ENCODE peak calls at places on chromosomes 16 and 17, in nine cellular contexts. One of them, this sample, is unnamed.

GRCh38 chr16:54466233-54466632 is 179.6 kb upstream of the IRX3 start:
- DNase-seq in lower leg skin: no peak
- DNase-seq in MCF 10A: no peak
- DNase-seq in GM13977: no peak
- DNase-seq in thoracic aorta: no peak
- DNase-seq in tibial artery: no peak
- DNase-seq in left ventricle myocardium inferior: no peak
- DNase-seq in heart left ventricle: no peak
- DNase-seq in lower lobe of right lung: no peak
- DNase-seq in this sample: no peak

GRCh38 chr16:49755291-49755611 is 100.7 kb downstream of the ZNF423 start:
- DNase-seq in lower leg skin: peak
- DNase-seq in MCF 10A: peak
- DNase-seq in GM13977: no peak
- DNase-seq in thoracic aorta: no peak
- DNase-seq in tibial artery: no peak
- DNase-seq in left ventricle myocardium inferior: no peak
- DNase-seq in heart left ventricle: no peak
- DNase-seq in lower lobe of right lung: no peak
- DNase-seq in this sample: no peak

GRCh38 chr17:78999056-78999768 is 10.4 kb downstream of the CANT1 start:
- DNase-seq in lower leg skin: no peak
- DNase-seq in MCF 10A: no peak
- DNase-seq in GM13977: peak
- DNase-seq in thoracic aorta: no peak
- DNase-seq in tibial artery: peak
- DNase-seq in left ventricle myocardium inferior: no peak
- DNase-seq in heart left ventricle: no peak
- DNase-seq in lower lobe of right lung: no peak
- DNase-seq in this sample: peak

GRCh38 chr17:45110676-45111611 is 21.4 kb downstream of the PLCD3 start:
- DNase-seq in lower leg skin: no peak
- DNase-seq in MCF 10A: no peak
- DNase-seq in GM13977: no peak
- DNase-seq in thoracic aorta: no peak
- DNase-seq in tibial artery: peak
- DNase-seq in left ventricle myocardium inferior: peak
- DNase-seq in heart left ventricle: no peak
- DNase-seq in lower lobe of right lung: no peak
- DNase-seq in this sample: no peak

GRCh38 chr17:53426505-53426904 is 396.2 kb upstream of the KIF2B start:
- DNase-seq in lower leg skin: no peak
- DNase-seq in MCF 10A: peak
- DNase-seq in GM13977: no peak
- DNase-seq in thoracic aorta: no peak
- DNase-seq in tibial artery: no peak
- DNase-seq in left ventricle myocardium inferior: no peak
- DNase-seq in heart left ventricle: no peak
- DNase-seq in lower lobe of right lung: no peak
- DNase-seq in this sample: no peak

GRCh38 chr17:4175921-4176802 is 33.2 kb downstream of the CYB5D2 start:
- DNase-seq in lower leg skin: no peak
- DNase-seq in MCF 10A: no peak
- DNase-seq in GM13977: peak
- DNase-seq in thoracic aorta: no peak
- DNase-seq in tibial artery: no peak
- DNase-seq in left ventricle myocardium inferior: no peak
- DNase-seq in heart left ventricle: no peak
- DNase-seq in lower lobe of right lung: no peak
- DNase-seq in this sample: no peak

GRCh38 chr17:58318627-58319180 is 9.9 kb downstream of the TSPOAP1 start:
- DNase-seq in lower leg skin: no peak
- DNase-seq in MCF 10A: no peak
- DNase-seq in GM13977: no peak
- DNase-seq in thoracic aorta: no peak
- DNase-seq in tibial artery: peak
- DNase-seq in left ventricle myocardium inferior: no peak
- DNase-seq in heart left ventricle: peak
- DNase-seq in lower lobe of right lung: peak
- DNase-seq in this sample: peak

GRCh38 chr17:73331060-73331459 is 19.3 kb upstream of the CDC42EP4 start:
- DNase-seq in lower leg skin: no peak
- DNase-seq in MCF 10A: no peak
- DNase-seq in GM13977: no peak
- DNase-seq in thoracic aorta: no peak
- DNase-seq in tibial artery: no peak
- DNase-seq in left ventricle myocardium inferior: no peak
- DNase-seq in heart left ventricle: no peak
- DNase-seq in lower lobe of right lung: no peak
- DNase-seq in this sample: no peak

GRCh38 chr16:85746431-85747227 is 4.3 kb downstream of the C16orf74 start:
- DNase-seq in lower leg skin: peak
- DNase-seq in MCF 10A: peak
- DNase-seq in GM13977: peak
- DNase-seq in thoracic aorta: no peak
- DNase-seq in tibial artery: no peak
- DNase-seq in left ventricle myocardium inferior: no peak
- DNase-seq in heart left ventricle: no peak
- DNase-seq in lower lobe of right lung: no peak
- DNase-seq in this sample: no peak

GRCh38 chr17:73773702-73774101 is 129.5 kb upstream of the SDK2 start:
- DNase-seq in lower leg skin: no peak
- DNase-seq in MCF 10A: no peak
- DNase-seq in GM13977: no peak
- DNase-seq in thoracic aorta: no peak
- DNase-seq in tibial artery: no peak
- DNase-seq in left ventricle myocardium inferior: no peak
- DNase-seq in heart left ventricle: no peak
- DNase-seq in lower lobe of right lung: no peak
- DNase-seq in this sample: peak

GRCh38 chr17:72492494-72492893 is 371.7 kb downstream of the SOX9 start:
- DNase-seq in lower leg skin: no peak
- DNase-seq in MCF 10A: no peak
- DNase-seq in GM13977: no peak
- DNase-seq in thoracic aorta: no peak
- DNase-seq in tibial artery: no peak
- DNase-seq in left ventricle myocardium inferior: no peak
- DNase-seq in heart left ventricle: no peak
- DNase-seq in lower lobe of right lung: no peak
- DNase-seq in this sample: no peak

GRCh38 chr16:85679870-85680269 is 8.9 kb downstream of the GINS2 start:
- DNase-seq in lower leg skin: no peak
- DNase-seq in MCF 10A: no peak
- DNase-seq in GM13977: no peak
- DNase-seq in thoracic aorta: no peak
- DNase-seq in tibial artery: no peak
- DNase-seq in left ventricle myocardium inferior: no peak
- DNase-seq in heart left ventricle: no peak
- DNase-seq in lower lobe of right lung: peak
- DNase-seq in this sample: peak

GRCh38 chr17:2174471-2175293 is 119.8 kb downstream of the HIC1 start:
- DNase-seq in lower leg skin: no peak
- DNase-seq in MCF 10A: no peak
- DNase-seq in GM13977: no peak
- DNase-seq in thoracic aorta: no peak
- DNase-seq in tibial artery: peak
- DNase-seq in left ventricle myocardium inferior: peak
- DNase-seq in heart left ventricle: peak
- DNase-seq in lower lobe of right lung: peak
- DNase-seq in this sample: peak

GRCh38 chr17:47802341-47803022 is 19.1 kb downstream of the OSBPL7 start:
- DNase-seq in lower leg skin: no peak
- DNase-seq in MCF 10A: peak
- DNase-seq in GM13977: peak
- DNase-seq in thoracic aorta: no peak
- DNase-seq in tibial artery: no peak
- DNase-seq in left ventricle myocardium inferior: no peak
- DNase-seq in heart left ventricle: no peak
- DNase-seq in lower lobe of right lung: no peak
- DNase-seq in this sample: no peak

GRCh38 chr16:57297856-57298255 is 13.4 kb upstream of the PLLP start:
- DNase-seq in lower leg skin: no peak
- DNase-seq in MCF 10A: no peak
- DNase-seq in GM13977: no peak
- DNase-seq in thoracic aorta: no peak
- DNase-seq in tibial artery: no peak
- DNase-seq in left ventricle myocardium inferior: no peak
- DNase-seq in heart left ventricle: peak
- DNase-seq in lower lobe of right lung: no peak
- DNase-seq in this sample: no peak

GRCh38 chr16:57301126-57301817 is 16.8 kb upstream of the PLLP start:
- DNase-seq in lower leg skin: no peak
- DNase-seq in MCF 10A: no peak
- DNase-seq in GM13977: no peak
- DNase-seq in thoracic aorta: no peak
- DNase-seq in tibial artery: no peak
- DNase-seq in left ventricle myocardium inferior: no peak
- DNase-seq in heart left ventricle: no peak
- DNase-seq in lower lobe of right lung: no peak
- DNase-seq in this sample: no peak

GRCh38 chr16:57300387-57301125 is 16.1 kb upstream of the PLLP start:
- DNase-seq in lower leg skin: peak
- DNase-seq in MCF 10A: peak
- DNase-seq in GM13977: peak
- DNase-seq in thoracic aorta: peak
- DNase-seq in tibial artery: peak
- DNase-seq in left ventricle myocardium inferior: peak
- DNase-seq in heart left ventricle: peak
- DNase-seq in lower lobe of right lung: peak
- DNase-seq in this sample: peak

GRCh38 chr16:57299009-57299718 is 14.7 kb upstream of the PLLP start:
- DNase-seq in lower leg skin: peak
- DNase-seq in MCF 10A: peak
- DNase-seq in GM13977: peak
- DNase-seq in thoracic aorta: peak
- DNase-seq in tibial artery: peak
- DNase-seq in left ventricle myocardium inferior: no peak
- DNase-seq in heart left ventricle: peak
- DNase-seq in lower lobe of right lung: peak
- DNase-seq in this sample: no peak

GRCh38 chr16:57299719-57300386 is 15.4 kb upstream of the PLLP start:
- DNase-seq in lower leg skin: peak
- DNase-seq in MCF 10A: peak
- DNase-seq in GM13977: peak
- DNase-seq in thoracic aorta: peak
- DNase-seq in tibial artery: peak
- DNase-seq in left ventricle myocardium inferior: peak
- DNase-seq in heart left ventricle: peak
- DNase-seq in lower lobe of right lung: peak
- DNase-seq in this sample: peak
- TF ChIP-seq CTCF in lower leg skin: no peak
- TF ChIP-seq CTCF in MCF 10A: peak
- TF ChIP-seq CTCF in GM13977: no peak
- TF ChIP-seq CTCF in thoracic aorta: peak
- TF ChIP-seq CTCF in tibial artery: peak
- TF ChIP-seq CTCF in left ventricle myocardium inferior: peak
- TF ChIP-seq CTCF in heart left ventricle: no peak
- TF ChIP-seq CTCF in lower lobe of right lung: peak
- TF ChIP-seq CTCF in this sample: no peak

GRCh38 chr16:4663756-4664465 is 29.5 kb upstream of the NUDT16L1 start:
- DNase-seq in lower leg skin: peak
- DNase-seq in MCF 10A: no peak
- DNase-seq in GM13977: no peak
- DNase-seq in thoracic aorta: no peak
- DNase-seq in tibial artery: peak
- DNase-seq in left ventricle myocardium inferior: peak
- DNase-seq in heart left ventricle: no peak
- DNase-seq in lower lobe of right lung: peak
- DNase-seq in this sample: peak

GRCh38 chr16:4664538-4665418 is 28.6 kb upstream of the NUDT16L1 start:
- DNase-seq in lower leg skin: no peak
- DNase-seq in MCF 10A: peak
- DNase-seq in GM13977: peak
- DNase-seq in thoracic aorta: no peak
- DNase-seq in tibial artery: peak
- DNase-seq in left ventricle myocardium inferior: peak
- DNase-seq in heart left ventricle: peak
- DNase-seq in lower lobe of right lung: peak
- DNase-seq in this sample: peak

GRCh38 chr16:4660454-4661007 is 32.8 kb upstream of the NUDT16L1 start:
- DNase-seq in lower leg skin: no peak
- DNase-seq in MCF 10A: no peak
- DNase-seq in GM13977: peak
- DNase-seq in thoracic aorta: no peak
- DNase-seq in tibial artery: peak
- DNase-seq in left ventricle myocardium inferior: peak
- DNase-seq in heart left ventricle: peak
- DNase-seq in lower lobe of right lung: peak
- DNase-seq in this sample: peak

GRCh38 chr16:4659363-4660353 is 33.7 kb upstream of the NUDT16L1 start:
- DNase-seq in lower leg skin: no peak
- DNase-seq in MCF 10A: no peak
- DNase-seq in GM13977: no peak
- DNase-seq in thoracic aorta: no peak
- DNase-seq in tibial artery: no peak
- DNase-seq in left ventricle myocardium inferior: no peak
- DNase-seq in heart left ventricle: no peak
- DNase-seq in lower lobe of right lung: no peak
- DNase-seq in this sample: no peak

GRCh38 chr16:4661661-4662060 is 31.7 kb upstream of the NUDT16L1 start:
- DNase-seq in lower leg skin: no peak
- DNase-seq in MCF 10A: peak
- DNase-seq in GM13977: no peak
- DNase-seq in thoracic aorta: no peak
- DNase-seq in tibial artery: no peak
- DNase-seq in left ventricle myocardium inferior: no peak
- DNase-seq in heart left ventricle: no peak
- DNase-seq in lower lobe of right lung: peak
- DNase-seq in this sample: no peak
- TF ChIP-seq CTCF in lower leg skin: no peak
- TF ChIP-seq CTCF in MCF 10A: no peak
- TF ChIP-seq CTCF in GM13977: no peak
- TF ChIP-seq CTCF in thoracic aorta: no peak
- TF ChIP-seq CTCF in tibial artery: no peak
- TF ChIP-seq CTCF in left ventricle myocardium inferior: no peak
- TF ChIP-seq CTCF in heart left ventricle: no peak
- TF ChIP-seq CTCF in lower lobe of right lung: no peak
- TF ChIP-seq CTCF in this sample: no peak

GRCh38 chr17:80859004-80859941 is 132.4 kb upstream of the CHMP6 start:
- DNase-seq in lower leg skin: no peak
- DNase-seq in MCF 10A: peak
- DNase-seq in GM13977: no peak
- DNase-seq in thoracic aorta: peak
- DNase-seq in tibial artery: peak
- DNase-seq in left ventricle myocardium inferior: peak
- DNase-seq in heart left ventricle: peak
- DNase-seq in lower lobe of right lung: no peak
- DNase-seq in this sample: peak
- TF ChIP-seq CTCF in lower leg skin: no peak
- TF ChIP-seq CTCF in MCF 10A: peak
- TF ChIP-seq CTCF in GM13977: no peak
- TF ChIP-seq CTCF in thoracic aorta: no peak
- TF ChIP-seq CTCF in tibial artery: no peak
- TF ChIP-seq CTCF in left ventricle myocardium inferior: no peak
- TF ChIP-seq CTCF in heart left ventricle: no peak
- TF ChIP-seq CTCF in lower lobe of right lung: no peak
- TF ChIP-seq CTCF in this sample: no peak

DNA sequence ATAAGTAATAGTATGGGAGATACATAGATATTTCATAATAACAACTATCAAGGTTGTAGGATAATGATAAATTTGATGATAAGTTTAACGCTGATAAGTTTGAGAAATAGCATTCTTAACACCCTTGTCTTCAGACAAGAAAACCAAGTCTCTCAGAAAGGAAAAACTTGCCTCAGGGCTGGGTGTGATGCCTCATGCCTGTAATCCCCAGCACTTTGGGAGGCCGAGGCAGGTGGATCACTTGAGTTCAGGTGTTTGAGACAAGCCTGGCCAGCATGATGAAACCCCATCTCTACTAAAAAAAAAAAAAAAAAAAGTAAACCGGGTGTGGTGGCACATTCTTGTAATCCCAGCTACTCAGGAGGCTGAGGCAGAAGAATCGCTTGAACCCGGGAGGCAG is 90.7 kb downstream of the SHISA9 start:
- DNase-seq in lower leg skin: no peak
- DNase-seq in MCF 10A: no peak
- DNase-seq in GM13977: no peak
- DNase-seq in thoracic aorta: no peak
- DNase-seq in tibial artery: no peak
- DNase-seq in left ventricle myocardium inferior: no peak
- DNase-seq in heart left ventricle: no peak
- DNase-seq in lower lobe of right lung: no peak
- DNase-seq in this sample: no peak
- TF ChIP-seq CTCF in lower leg skin: no peak
- TF ChIP-seq CTCF in MCF 10A: no peak
- TF ChIP-seq CTCF in GM13977: no peak
- TF ChIP-seq CTCF in thoracic aorta: no peak
- TF ChIP-seq CTCF in tibial artery: no peak
- TF ChIP-seq CTCF in left ventricle myocardium inferior: no peak
- TF ChIP-seq CTCF in heart left ventricle: no peak
- TF ChIP-seq CTCF in lower lobe of right lung: no peak
- TF ChIP-seq CTCF in this sample: no peak

This sample was measured in right lobe of liver.